ENCODE peak calls at places on chromosomes 3 and 15, in ten cellular contexts. One of them, this sample, is unnamed.

GRCh38 chr3:89049119-89049518 is 58.3 kb upstream of the EPHA3 start:
- DNase-seq in GM04503: no peak
- DNase-seq in Jurkat, Clone E6-1: peak
- DNase-seq in GM13977: no peak
- DNase-seq in AG08395: no peak
- DNase-seq in mesenchymal stem cell: no peak
- DNase-seq in hippocampal formation: no peak
- DNase-seq in COR-L47: no peak
- DNase-seq in HFF-Myc: no peak
- DNase-seq in BJ: no peak
- DNase-seq in this sample: no peak

GRCh38 chr3:42025388-42026138 is 63.7 kb upstream of the ULK4 start:
- DNase-seq in GM04503: peak
- DNase-seq in Jurkat, Clone E6-1: no peak
- DNase-seq in GM13977: peak
- DNase-seq in AG08395: peak
- DNase-seq in mesenchymal stem cell: peak
- DNase-seq in hippocampal formation: peak
- DNase-seq in COR-L47: peak
- DNase-seq in HFF-Myc: peak
- DNase-seq in BJ: peak
- DNase-seq in this sample: peak

GRCh38 chr15:80559761-80560160 is 135.3 kb upstream of the ABHD17C start:
- DNase-seq in GM04503: no peak
- DNase-seq in Jurkat, Clone E6-1: no peak
- DNase-seq in GM13977: no peak
- DNase-seq in AG08395: no peak
- DNase-seq in mesenchymal stem cell: no peak
- DNase-seq in hippocampal formation: no peak
- DNase-seq in COR-L47: no peak
- DNase-seq in HFF-Myc: no peak
- DNase-seq in BJ: no peak
- DNase-seq in this sample: no peak

GRCh38 chr3:116569611-116570010 is 124.3 kb upstream of the LSAMP start:
- DNase-seq in GM04503: no peak
- DNase-seq in Jurkat, Clone E6-1: no peak
- DNase-seq in GM13977: no peak
- DNase-seq in AG08395: no peak
- DNase-seq in mesenchymal stem cell: peak
- DNase-seq in hippocampal formation: no peak
- DNase-seq in COR-L47: no peak
- DNase-seq in HFF-Myc: no peak
- DNase-seq in BJ: no peak
- DNase-seq in this sample: no peak

GRCh38 chr15:68818088-68818670 is 2.5 kb downstream of the ANP32A start:
- DNase-seq in GM04503: no peak
- DNase-seq in Jurkat, Clone E6-1: peak
- DNase-seq in GM13977: peak
- DNase-seq in AG08395: peak
- DNase-seq in mesenchymal stem cell: peak
- DNase-seq in hippocampal formation: peak
- DNase-seq in COR-L47: peak
- DNase-seq in HFF-Myc: no peak
- DNase-seq in BJ: no peak
- DNase-seq in this sample: peak

GRCh38 chr3:51980253-51980652 is 3.1 kb upstream of the ACY1 start:
- DNase-seq in GM04503: no peak
- DNase-seq in Jurkat, Clone E6-1: no peak
- DNase-seq in GM13977: no peak
- DNase-seq in AG08395: no peak
- DNase-seq in mesenchymal stem cell: no peak
- DNase-seq in hippocampal formation: no peak
- DNase-seq in COR-L47: no peak
- DNase-seq in HFF-Myc: no peak
- DNase-seq in BJ: no peak
- DNase-seq in this sample: no peak

GRCh38 chr3:48595526-48596121 is 495 bp upstream of the COL7A1 start:
- DNase-seq in GM04503: peak
- DNase-seq in Jurkat, Clone E6-1: no peak
- DNase-seq in GM13977: no peak
- DNase-seq in AG08395: peak
- DNase-seq in mesenchymal stem cell: peak
- DNase-seq in hippocampal formation: no peak
- DNase-seq in COR-L47: no peak
- DNase-seq in HFF-Myc: peak
- DNase-seq in BJ: peak
- DNase-seq in this sample: no peak

GRCh38 chr3:120064641-120065040 is 29.6 kb downstream of the GSK3B start:
- DNase-seq in GM04503: no peak
- DNase-seq in Jurkat, Clone E6-1: no peak
- DNase-seq in GM13977: no peak
- DNase-seq in AG08395: no peak
- DNase-seq in mesenchymal stem cell: peak
- DNase-seq in hippocampal formation: no peak
- DNase-seq in COR-L47: no peak
- DNase-seq in HFF-Myc: no peak
- DNase-seq in BJ: no peak
- DNase-seq in this sample: no peak

GRCh38 chr3:128324911-128325592 is 141.6 kb downstream of the DNAJB8 start:
- DNase-seq in GM04503: no peak
- DNase-seq in Jurkat, Clone E6-1: no peak
- DNase-seq in GM13977: no peak
- DNase-seq in AG08395: no peak
- DNase-seq in mesenchymal stem cell: no peak
- DNase-seq in hippocampal formation: no peak
- DNase-seq in COR-L47: no peak
- DNase-seq in HFF-Myc: no peak
- DNase-seq in BJ: no peak
- DNase-seq in this sample: no peak

GRCh38 chr3:180747805-180748361 is 68.6 kb upstream of the CCDC39 start:
- DNase-seq in GM04503: no peak
- DNase-seq in Jurkat, Clone E6-1: no peak
- DNase-seq in GM13977: no peak
- DNase-seq in AG08395: no peak
- DNase-seq in mesenchymal stem cell: no peak
- DNase-seq in hippocampal formation: no peak
- DNase-seq in COR-L47: peak
- DNase-seq in HFF-Myc: no peak
- DNase-seq in BJ: no peak
- DNase-seq in this sample: no peak

This sample was measured in DND-41.